ENCODE peak calls at places on chromosomes 1 and 21, in seven cellular contexts. Y, T, N, I, S, F and W are unnamed samples.

GRCh38 chr1:230589951-230590350 is 52.3 kb upstream of the COG2 start:
- DNase-seq in Y (no peak), T (no peak), N (no peak), I (no peak), S (no peak), F (no peak), W (no peak)

GRCh38 chr1:155219592-155220031 is 11.1 kb downstream of the MTX1 start:
- DNase-seq in Y (no peak), T (no peak), N (no peak), I (no peak), S (no peak), F (no peak), W (peak; percentile 60)

GRCh38 chr1:157782946-157783345 is 6.0 kb upstream of the FCRL2 start:
- DNase-seq in Y (no peak), T (no peak), N (no peak), I (no peak), S (no peak), F (no peak), W (no peak)

GRCh38 chr21:44709426-44710293 is 1.7 kb downstream of the TSPEAR start:
- DNase-seq in Y (peak; percentile 39), T (no peak), N (no peak), I (peak; percentile 60), S (no peak), F (peak; percentile 62), W (peak; percentile 12)

GRCh38 chr1:100463809-100464424 is 74.0 kb upstream of the GPR88 start:
- DNase-seq in Y (peak; percentile 63), T (peak; percentile 38), N (no peak), I (peak; percentile 70), S (peak; percentile 74), F (peak; percentile 70), W (peak; percentile 68)

GRCh38 chr1:21238141-21238800 is 52.0 kb downstream of the ECE1 start:
- DNase-seq in Y (no peak), T (no peak), N (no peak), I (no peak), S (no peak), F (peak; percentile 97), W (no peak)

GRCh38 chr1:7042322-7043231 is 257.3 kb downstream of the CAMTA1 start:
- DNase-seq in Y (no peak), T (no peak), N (peak; percentile 3), I (no peak), S (no peak), F (peak; percentile 58), W (no peak)

GRCh38 chr1:33762962-33763361 is 100.9 kb upstream of the HMGB4 start:
- DNase-seq in Y (no peak), T (no peak), N (no peak), I (no peak), S (no peak), F (no peak), W (no peak)

GRCh38 chr1:218538341-218538740 is 193.2 kb downstream of the TGFB2 start:
- DNase-seq in Y (no peak), T (no peak), N (no peak), I (no peak), S (no peak), F (no peak), W (no peak)

GRCh38 chr1:39431927-39432326 is 59.5 kb upstream of the BMP8A start:
- DNase-seq in Y (no peak), T (no peak), N (no peak), I (no peak), S (no peak), F (no peak), W (no peak)

GRCh38 chr1:20981903-20982695 is 194.6 kb downstream of the EIF4G3 start:
- DNase-seq in Y (no peak), T (no peak), N (no peak), I (no peak), S (no peak), F (peak; percentile 55), W (no peak)

GRCh38 chr1:40736085-40736531 is 44.6 kb downstream of the NFYC start:
- DNase-seq in Y (no peak), T (no peak), N (no peak), I (no peak), S (no peak), F (no peak), W (no peak)

GRCh38 chr1:204216880-204217647 is 3.3 kb upstream of the GOLT1A start:
- DNase-seq in Y (no peak), T (no peak), N (no peak), I (no peak), S (no peak), F (no peak), W (no peak)

GRCh38 chr1:119794856-119795255 is 16.4 kb downstream of the REG4 start:
- DNase-seq in Y (no peak), T (no peak), N (no peak), I (no peak), S (no peak), F (no peak), W (no peak)

GRCh38 chr1:218430802-218431201 is 85.7 kb downstream of the TGFB2 start:
- DNase-seq in Y (no peak), T (no peak), N (no peak), I (no peak), S (no peak), F (no peak), W (no peak)

GRCh38 chr1:7885513-7886298 is 32.8 kb upstream of the UTS2 start:
- DNase-seq in Y (peak; percentile 87), T (no peak), N (no peak), I (no peak), S (no peak), F (peak; percentile 34), W (peak; percentile 27)

GRCh38 chr1:152374451-152374850 is 14.6 kb upstream of the FLG2 start:
- DNase-seq in Y (no peak), T (no peak), N (no peak), I (no peak), S (no peak), F (no peak), W (no peak)

GRCh38 chr1:220791959-220792358 is 5.2 kb downstream of the MTARC1 start:
- DNase-seq in Y (no peak), T (peak; percentile 43), N (no peak), I (no peak), S (no peak), F (no peak), W (no peak)

GRCh38 chr1:172278478-172278877 is 142.0 kb upstream of the C1orf105 start:
- DNase-seq in Y (no peak), T (no peak), N (no peak), I (no peak), S (no peak), F (peak; percentile 91), W (no peak)

GRCh38 chr21:16942703-16943102 is 570.1 kb upstream of the CXADR start:
- DNase-seq in Y (no peak), T (no peak), N (no peak), I (no peak), S (no peak), F (peak; percentile 6), W (peak; percentile 8)

GRCh38 chr1:12479311-12479710 is 138.7 kb downstream of the DHRS3 start:
- DNase-seq in Y (no peak), T (no peak), N (no peak), I (no peak), S (no peak), F (no peak), W (no peak)

GRCh38 chr1:187046293-187046692 is 217.5 kb downstream of the PLA2G4A start:
- DNase-seq in Y (no peak), T (no peak), N (no peak), I (no peak), S (no peak), F (no peak), W (peak; percentile 10)

GRCh38 chr1:61122389-61122788 is 40.0 kb downstream of the NFIA start:
- DNase-seq in Y (no peak), T (no peak), N (no peak), I (no peak), S (peak; percentile 59), F (no peak), W (no peak)

GRCh38 chr1:44881011-44881632 is 38.1 kb upstream of the PTCH2 start:
- DNase-seq in Y (no peak), T (peak; percentile 34), N (no peak), I (peak; percentile 70), S (no peak), F (peak; percentile 41), W (no peak)

GRCh38 chr1:44885406-44885805 is 42.4 kb upstream of the PTCH2 start:
- DNase-seq in Y (no peak), T (no peak), N (no peak), I (no peak), S (no peak), F (no peak), W (no peak)

GRCh38 chr1:44890007-44890406 is 47.0 kb upstream of the PTCH2 start:
- DNase-seq in Y (no peak), T (no peak), N (no peak), I (no peak), S (no peak), F (no peak), W (peak; percentile 12)

GRCh38 chr1:44884746-44885145 is 41.7 kb upstream of the PTCH2 start:
- DNase-seq in Y (no peak), T (no peak), N (no peak), I (no peak), S (no peak), F (no peak), W (no peak)
- H3K9me3 ChIP-seq in Y (no peaks in the 10 kb centered on the region), T (no peaks in the 10 kb centered on the region), N (peaks cover 8% of the 10 kb centered on the region), I (no peaks in the 10 kb centered on the region), S (no peaks in the 10 kb centered on the region), F (peaks cover under 1% of the 10 kb centered on the region), W (no peaks in the 10 kb centered on the region)

GRCh38 chr1:23019094-23019850 is at the start of gene KDM1A:
- DNase-seq in Y (peak; percentile 99), T (peak; percentile 99), N (peak; percentile 91), I (peak; percentile 98), S (peak; percentile 98), F (peak; percentile 98), W (peak; percentile 99)
- H3K27me3 ChIP-seq in Y (no peaks in the 10 kb centered on the region), T (no peaks in the 10 kb centered on the region), N (no peaks in the 10 kb centered on the region), I (no peaks in the 10 kb centered on the region), S (no peaks in the 10 kb centered on the region), F (no peaks in the 10 kb centered on the region), W (no peaks in the 10 kb centered on the region)

DNA sequence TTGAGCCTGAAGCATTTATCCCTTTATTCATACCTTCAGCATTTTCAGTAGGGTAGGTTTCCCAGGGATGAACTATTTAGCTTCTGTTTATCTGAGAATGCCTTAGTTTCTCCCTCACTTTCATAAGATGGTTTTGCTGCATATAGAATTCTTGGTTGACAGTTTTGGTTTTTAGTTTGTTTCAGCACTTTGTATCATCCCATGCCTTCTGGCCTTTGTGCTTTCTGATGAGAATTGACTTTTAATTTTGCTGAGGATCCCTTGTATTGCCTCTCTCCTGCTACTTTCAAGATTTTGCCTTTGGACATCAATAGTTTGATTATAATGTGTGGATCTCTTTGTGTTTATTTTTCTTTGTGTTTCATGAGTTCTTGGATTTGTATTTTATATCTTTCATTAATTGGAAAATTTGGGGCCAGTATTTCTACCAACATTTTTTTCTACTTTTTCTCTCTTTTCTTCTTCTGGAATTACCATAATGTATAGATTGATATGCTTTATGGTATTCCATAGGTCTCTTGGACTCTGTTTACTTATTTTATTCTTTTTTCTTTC is 236.6 kb downstream of the LBR start:
- DNase-seq in Y (no peak), T (no peak), N (no peak), I (no peak), S (no peak), F (no peak), W (no peak)
- H3K9me3 ChIP-seq in Y (no peaks in the 10 kb centered on the region), T (peaks cover 13% of the 10 kb centered on the region), N (peaks cover 17% of the 10 kb centered on the region), I (peaks cover 6% of the 10 kb centered on the region), S (no peaks in the 10 kb centered on the region), F (peaks cover 13% of the 10 kb centered on the region), W (no peaks in the 10 kb centered on the region)

DNA sequence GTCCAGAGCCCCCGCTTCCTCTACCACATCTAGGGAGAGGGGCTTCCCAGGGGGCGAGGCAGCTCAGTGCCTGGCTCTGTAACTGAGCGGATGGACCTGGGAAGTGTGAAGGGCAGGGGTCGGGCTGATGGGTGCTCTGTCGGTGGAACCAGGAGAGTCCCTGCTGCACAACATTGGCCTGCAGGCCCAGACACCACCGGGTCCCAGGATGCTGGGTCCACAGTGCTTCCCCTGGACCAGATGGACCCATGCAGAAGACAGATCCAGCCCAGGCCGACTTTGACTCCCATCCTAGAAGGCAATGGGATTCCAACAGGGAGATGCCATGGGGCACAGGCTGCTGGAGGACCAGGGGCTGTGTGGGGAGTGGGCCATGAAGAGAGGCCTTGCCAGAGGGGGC is 212.9 kb downstream of the GRIK3 start:
- DNase-seq in Y (no peak), T (no peak), N (no peak), I (no peak), S (no peak), F (no peak), W (no peak)
- H3K27me3 ChIP-seq in Y (no peaks in the 10 kb centered on the region), T (no peaks in the 10 kb centered on the region), N (no peaks in the 10 kb centered on the region), I (no peaks in the 10 kb centered on the region), S (no peaks in the 10 kb centered on the region), F (peaks cover 95% of the 10 kb centered on the region), W (no peaks in the 10 kb centered on the region)